ENCODE peak calls at places on chromosome 20, in four cellular contexts. O is astrocyte of the spinal cord, V is EL, A is NCI-H2081. N is an unnamed sample.

GRCh38 chr20:402898-403581 is 5.1 kb upstream of the RBCK1 start:
- DNase-seq in O (no peak), V (no peak), A (no peak), N (no peak)

GRCh38 chr20:61658563-61658962 is 406.5 kb downstream of the CDH4 start:
- DNase-seq in A (no peak), O (no peak), V (no peak), N (no peak)

GRCh38 chr20:59295531-59295930 is 4.9 kb upstream of the EDN3 start:
- DNase-seq in O (no peak), A (no peak), V (no peak), N (no peak)

GRCh38 chr20:11267131-11267761 is 593.4 kb upstream of the JAG1 start:
- DNase-seq in V (peak; percentile 97), O (peak; percentile 97), A (no peak), N (peak; percentile 22)

GRCh38 chr20:11098888-11099287 is 425.1 kb upstream of the JAG1 start:
- DNase-seq in O (peak; percentile 3), A (no peak), V (no peak), N (peak; percentile 37)

GRCh38 chr20:257419-257818 is at the start of gene DEFB132:
- DNase-seq in V (no peak), A (no peak), O (no peak), N (no peak)

GRCh38 chr20:62150236-62150575 is 6.6 kb downstream of the SS18L1 start:
- DNase-seq in V (no peak), A (no peak), O (no peak), N (no peak)

GRCh38 chr20:57061058-57061900 is 205.2 kb downstream of the BMP7 start:
- DNase-seq in A (no peak), O (peak; percentile 62), V (peak; percentile 46), N (no peak)

GRCh38 chr20:5056801-5057599 is 55.7 kb upstream of the SLC23A2 start:
- DNase-seq in A (no peak), V (peak; percentile 54), O (peak; percentile 9), N (peak; percentile 56)

GRCh38 chr20:37443596-37443995 is 77.5 kb upstream of the NNAT start:
- DNase-seq in V (no peak), A (no peak), O (no peak), N (no peak)

GRCh38 chr20:10216146-10216741 is 2.4 kb upstream of the SNAP25 start:
- DNase-seq in A (no peak), O (peak; percentile 59), V (peak; percentile 12), N (no peak)

GRCh38 chr20:24147479-24147878 is 158.9 kb upstream of the GGTLC1 start:
- DNase-seq in A (no peak), V (no peak), O (no peak), N (no peak)

GRCh38 chr20:20017852-20018245 is 687 bp downstream of the NAA20 start:
- DNase-seq in V (no peak), A (no peak), O (no peak), N (no peak)

GRCh38 chr20:38063911-38064310 is 30.4 kb downstream of the RPRD1B start:
- DNase-seq in V (no peak), O (no peak), A (no peak), N (no peak)

GRCh38 chr20:2114990-2115681 is 13.5 kb downstream of the STK35 start:
- DNase-seq in V (no peak), O (no peak), A (no peak), N (peak; percentile 39)

GRCh38 chr20:63062188-63063140 is 55.7 kb upstream of the BHLHE23 start:
- DNase-seq in A (no peak), O (no peak), V (no peak), N (no peak)

GRCh38 chr20:63066506-63067265 is 59.9 kb upstream of the BHLHE23 start:
- DNase-seq in A (no peak), O (no peak), V (no peak), N (no peak)

GRCh38 chr20:62887147-62887859 is 25.7 kb upstream of the TCFL5 start:
- DNase-seq in V (peak; percentile 91), A (no peak), O (peak; percentile 96), N (peak; percentile 69)

GRCh38 chr20:34952676-34953075 is 2.9 kb downstream of the GSS start:
- DNase-seq in A (no peak), V (peak; percentile 18), O (peak; percentile 43), N (no peak)

GRCh38 chr20:59743767-59744485 is 139.6 kb downstream of the PHACTR3 start:
- DNase-seq in A (no peak), O (no peak), V (no peak), N (peak; percentile 26)

GRCh38 chr20:21125072-21125848 is 622 bp upstream of the KIZ start:
- DNase-seq in O (no peak), A (peak; percentile 24), V (peak; percentile 57), N (peak; percentile 60)

GRCh38 chr20:62804021-62804631 is 509 bp upstream of the OGFR start:
- DNase-seq in O (no peak), V (no peak), A (no peak), N (no peak)

GRCh38 chr20:9506964-9507369 is 7.4 kb upstream of the LAMP5 start:
- DNase-seq in O (no peak), A (no peak), V (no peak), N (no peak)

GRCh38 chr20:10861086-10861485 is 187.3 kb upstream of the JAG1 start:
- DNase-seq in O (peak; percentile 87), A (no peak), V (peak; percentile 83), N (no peak)

N was measured in colonic mucosa.